ENCODE peak calls at places on chromosomes 12 and 14, in ten cellular contexts. Y is NCI-H2081; V is upper lobe of right lung; U is frontal cortex; K is mammary epithelial cell; P is activated effector memory CD4-positive, alpha-beta T cell treated with anti-CD3 and anti-CD28 coated beads, Interleukin-2, amount 50 U/mL, for 16 hours; I is AG04449; R is hypothalamus; S is iris pigment epithelial cell; Q is sigmoid colon. Z is an unnamed sample.

GRCh38 chr14:90573385-90574105 is 176.7 kb downstream of the CALM1 start:
- DNase-seq in Y (no peak), R (no peak), Q (no peak), V (peak; percentile 46), S (no peak), I (no peak), K (no peak), U (no peak), P (no peak), Z (no peak)

GRCh38 chr14:103090481-103091020 is 4.0 kb upstream of the EXOC3L4 start:
- DNase-seq in P (no peak), V (no peak), R (no peak), Y (no peak), K (no peak), S (no peak), I (no peak), U (no peak), Q (no peak), Z (no peak)

GRCh38 chr12:19150273-19150895 is 20.9 kb downstream of the PLEKHA5 start:
- DNase-seq in I (no peak), K (no peak), P (no peak), V (no peak), Q (no peak), Y (no peak), R (no peak), S (peak; percentile 66), U (no peak), Z (no peak)

GRCh38 chr12:88298761-88299242 is 156.7 kb downstream of the TMTC3 start:
- DNase-seq in I (peak; percentile 52), U (no peak), R (no peak), Y (no peak), Q (no peak), S (peak; percentile 79), K (peak; percentile 95), P (no peak), V (no peak), Z (no peak)

GRCh38 chr12:51388066-51388799 is 3.0 kb downstream of the GALNT6 start:
- DNase-seq in R (peak; percentile 27), U (no peak), S (peak; percentile 61), K (peak; percentile 54), P (no peak), Q (peak; percentile 74), I (no peak), Y (no peak), V (no peak), Z (no peak)

GRCh38 chr12:125070117-125070516 is 4.9 kb downstream of the AACS start:
- DNase-seq in R (no peak), Y (no peak), P (no peak), I (no peak), U (no peak), K (no peak), S (no peak), Q (no peak), V (no peak), Z (no peak)

GRCh38 chr14:49139593-49139992 is 446.6 kb downstream of the RPS29 start:
- DNase-seq in R (no peak), U (no peak), V (no peak), I (no peak), Q (no peak), P (no peak), Y (no peak), K (no peak), S (no peak), Z (no peak)

GRCh38 chr12:57157588-57158173 is 10.3 kb upstream of the LRP1-AS start:
- DNase-seq in P (no peak), Y (no peak), S (no peak), R (no peak), V (peak; percentile 61), I (no peak), Q (peak; percentile 65), U (no peak), K (no peak), Z (no peak)

GRCh38 chr12:52964556-52965336 is 15.8 kb downstream of the KRT18 start:
- DNase-seq in K (no peak), Y (no peak), P (no peak), V (no peak), U (no peak), Q (no peak), R (no peak), I (no peak), S (no peak), Z (no peak)

GRCh38 chr14:68968051-68968450 is 11.1 kb downstream of the ACTN1 start:
- DNase-seq in S (no peak), Y (no peak), Q (peak; percentile 57), R (no peak), V (no peak), P (peak; percentile 80), I (no peak), U (no peak), K (no peak), Z (no peak)

GRCh38 chr14:31449971-31450610 is 7.2 kb downstream of the DTD2 start:
- DNase-seq in V (no peak), S (peak; percentile 50), I (no peak), Y (peak; percentile 61), K (peak; percentile 28), P (no peak), Q (no peak), R (no peak), U (peak; percentile 26), Z (no peak)

GRCh38 chr12:69898236-69898635 is 73.2 kb downstream of the MYRFL start:
- DNase-seq in P (no peak), Q (no peak), U (no peak), R (no peak), S (peak; percentile 54), V (no peak), Y (no peak), I (peak; percentile 44), K (peak; percentile 70), Z (no peak)

GRCh38 chr12:31524791-31525495 is 66.0 kb downstream of the DENND5B start:
- DNase-seq in U (no peak), I (no peak), Y (no peak), Q (no peak), S (peak; percentile 61), V (no peak), K (peak; percentile 90), R (no peak), P (no peak), Z (no peak)

GRCh38 chr12:96070670-96071279 is 35.4 kb upstream of the LTA4H start:
- DNase-seq in S (no peak), U (no peak), I (no peak), Y (peak; percentile 54), V (no peak), K (peak; percentile 25), P (no peak), R (no peak), Q (no peak), Z (peak; percentile 36)

GRCh38 chr14:91035855-91036254 is 24.6 kb downstream of the RPS6KA5 start:
- DNase-seq in S (no peak), Y (no peak), Q (no peak), I (no peak), R (no peak), U (no peak), K (no peak), V (no peak), P (no peak), Z (no peak)

GRCh38 chr12:96236221-96236822 is 42.1 kb downstream of the ELK3 start:
- DNase-seq in I (no peak), Y (no peak), S (peak; percentile 44), U (no peak), R (no peak), Q (peak; percentile 90), V (no peak), K (peak; percentile 68), P (no peak), Z (no peak)

Z was measured in C1 segment of cervical spinal cord.